ENCODE peak calls at places on chromosomes 1 and 21, in five cellular contexts. Q, F, P, L and Z are unnamed samples.

GRCh38 chr1:30758785-30759380 is 1.3 kb upstream of the LAPTM5 start:
- DNase-seq in Q (peak; percentile 36), F (no peak), P (no peak), L (no peak), Z (peak; percentile 72)

GRCh38 chr1:44239337-44239960 is 26.2 kb downstream of the DMAP1 start:
- DNase-seq in Q (no peak), F (no peak), P (peak; percentile 43), L (no peak), Z (peak; percentile 67)

GRCh38 chr1:212581034-212581433 is 27.5 kb upstream of the ATF3 start:
- DNase-seq in Q (no peak), F (no peak), P (no peak), L (no peak), Z (no peak)

GRCh38 chr1:55718758-55719671 is 503.9 kb upstream of the USP24 start:
- DNase-seq in Q (no peak), F (peak; percentile 90), P (peak; percentile 12), L (no peak), Z (peak; percentile 60)

GRCh38 chr21:45534591-45535331 is 7.5 kb downstream of the SLC19A1 start:
- DNase-seq in Q (peak; percentile 70), F (peak; percentile 65), P (peak; percentile 6), L (no peak), Z (peak; percentile 51)

GRCh38 chr1:84936116-84936810 is 43.3 kb upstream of the LPAR3 start:
- DNase-seq in Q (no peak), F (no peak), P (no peak), L (no peak), Z (peak; percentile 63)

GRCh38 chr1:113674591-113674990 is 84.7 kb downstream of the PHTF1 start:
- DNase-seq in Q (no peak), F (no peak), P (no peak), L (no peak), Z (no peak)

GRCh38 chr1:44031900-44032817 is 897 bp upstream of the SLC6A9 start:
- DNase-seq in Q (no peak), F (no peak), P (no peak), L (no peak), Z (no peak)

GRCh38 chr1:182143825-182144661 is 82.5 kb upstream of the ZNF648 start:
- DNase-seq in Q (peak; percentile 93), F (peak; percentile 88), P (peak; percentile 13), L (no peak), Z (peak; percentile 66)

GRCh38 chr1:28259935-28260802 is 851 bp downstream of the SESN2 start:
- DNase-seq in Q (peak; percentile 93), F (peak; percentile 90), P (peak; percentile 81), L (peak; percentile 62), Z (peak; percentile 95)

GRCh38 chr1:15238789-15239188 is 8.2 kb upstream of the FHAD1 start:
- DNase-seq in Q (no peak), F (no peak), P (no peak), L (no peak), Z (no peak)

GRCh38 chr1:165143437-165144065 is 213.0 kb downstream of the LMX1A start:
- DNase-seq in Q (no peak), F (no peak), P (peak; percentile 75), L (no peak), Z (peak; percentile 82)

GRCh38 chr1:210535796-210536195 is 207.1 kb downstream of the HHAT start:
- DNase-seq in Q (no peak), F (no peak), P (no peak), L (no peak), Z (no peak)

GRCh38 chr1:27970401-27970800 is 10.6 kb downstream of the XKR8 start:
- DNase-seq in Q (no peak), F (no peak), P (no peak), L (no peak), Z (no peak)

GRCh38 chr1:153970346-153970745 is 2.6 kb downstream of the CREB3L4 start:
- DNase-seq in Q (no peak), F (no peak), P (no peak), L (no peak), Z (no peak)

GRCh38 chr1:153968000-153968363 is 280 bp downstream of the CREB3L4 start:
- DNase-seq in Q (no peak), F (no peak), P (peak; percentile 54), L (no peak), Z (peak; percentile 80)

GRCh38 chr1:153968972-153969371 is 1.3 kb downstream of the CREB3L4 start:
- DNase-seq in Q (no peak), F (no peak), P (no peak), L (no peak), Z (no peak)

GRCh38 chr1:153968400-153968799 is 698 bp downstream of the CREB3L4 start:
- DNase-seq in Q (no peak), F (no peak), P (no peak), L (no peak), Z (no peak)

DNA sequence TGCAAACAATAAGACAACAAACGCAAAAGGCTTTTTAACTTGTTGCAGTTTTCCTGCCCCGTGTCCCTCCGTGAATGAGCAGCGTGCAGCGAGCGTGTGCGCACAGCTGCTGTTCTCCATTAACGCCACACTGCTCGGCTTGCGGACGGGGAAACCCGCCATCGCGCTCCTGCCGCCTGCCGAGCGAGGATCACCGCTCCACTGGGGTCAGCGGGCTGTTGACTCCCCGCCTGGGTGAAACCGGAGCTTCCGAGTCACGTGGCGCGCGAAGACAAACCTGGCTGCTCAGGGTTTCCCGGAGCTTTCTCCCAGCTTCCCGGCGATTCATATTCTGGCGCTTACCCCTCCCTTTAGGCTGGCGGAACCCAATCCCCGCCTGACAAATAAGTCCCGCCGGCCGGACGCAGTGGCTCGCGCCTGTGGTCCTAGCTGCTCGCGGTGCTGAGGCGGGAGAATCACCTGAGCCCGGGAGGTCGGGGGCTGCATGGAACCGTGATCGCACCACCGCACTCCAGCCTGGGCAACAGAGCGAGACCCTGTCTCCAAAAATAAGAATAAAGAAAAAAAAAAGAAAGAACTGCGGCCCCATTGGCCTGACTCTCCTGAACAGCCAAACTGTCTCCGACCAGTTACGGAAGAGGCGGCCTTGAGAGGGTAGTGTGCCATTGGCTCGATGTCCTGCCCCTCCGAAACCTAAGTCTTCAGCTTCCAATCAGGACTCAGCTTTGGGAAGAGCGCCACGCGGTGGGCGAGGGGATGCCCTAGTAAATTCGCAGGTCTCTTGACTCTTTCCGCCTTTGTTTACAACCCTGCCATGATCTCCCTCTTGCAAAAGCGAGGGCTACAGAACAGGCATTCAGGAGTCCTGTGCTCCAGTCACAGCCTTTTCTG is at the start of gene CREB3L4:
- DNase-seq in Q (peak; percentile 96), F (peak; percentile 96), P (peak; percentile 92), L (peak; percentile 86), Z (peak; percentile 97)
- TF ChIP-seq CTCF in Q (peak; percentile 48), F (peak; percentile 6), P (no peak), L (peak; percentile 49), Z (peak; percentile 63)

GRCh38 chr1:33500547-33500946 is 28.1 kb downstream of the ZSCAN20 start:
- DNase-seq in Q (no peak), F (no peak), P (no peak), L (no peak), Z (peak; percentile 65)
- TF ChIP-seq CTCF in Q (no peak), F (no peak), P (no peak), L (peak; percentile 38), Z (peak; percentile 72)

DNA sequence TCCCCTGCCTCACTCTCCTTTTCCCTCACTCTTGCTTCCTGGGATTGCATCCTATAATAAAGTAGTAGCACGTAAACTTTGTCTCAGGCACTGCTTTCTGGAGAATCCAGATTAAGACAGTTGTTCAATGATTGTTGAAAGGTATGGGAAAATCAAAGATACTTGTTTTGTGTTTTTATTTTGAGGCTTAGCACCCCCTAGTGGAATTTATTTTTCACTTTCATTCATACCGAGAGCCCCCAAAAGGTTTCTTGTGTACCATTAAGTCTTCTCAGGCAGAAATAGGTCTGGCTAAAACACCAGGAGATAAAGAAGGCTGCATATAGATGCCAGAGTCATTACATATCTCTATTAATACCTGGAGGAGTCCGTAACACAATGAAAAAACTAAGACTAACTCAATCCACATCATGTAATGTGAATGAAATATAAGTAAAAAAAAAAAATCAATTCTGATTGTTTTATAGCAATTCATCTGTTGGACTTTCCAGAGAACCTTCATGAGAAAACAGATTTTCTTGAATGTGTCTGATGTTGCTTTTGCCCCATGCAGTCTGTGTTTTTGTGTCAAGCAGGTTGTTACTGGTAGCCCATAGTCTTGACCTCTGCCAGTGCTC is 103.5 kb downstream of the RPE65 start:
- DNase-seq in Q (no peak), F (no peak), P (no peak), L (no peak), Z (no peak)
- TF ChIP-seq CTCF in Q (peak; percentile 18), F (peak; percentile 19), P (peak; percentile 29), L (peak; percentile 52), Z (peak; percentile 71)

GRCh38 chr1:12536023-12536639 is 81.9 kb downstream of the DHRS3 start:
- DNase-seq in Q (no peak), F (no peak), P (no peak), L (no peak), Z (no peak)
- TF ChIP-seq CTCF in Q (no peak), F (no peak), P (no peak), L (no peak), Z (no peak)

GRCh38 chr1:100926240-100926639 is 30.4 kb downstream of the SLC30A7 start:
- DNase-seq in Q (no peak), F (no peak), P (no peak), L (no peak), Z (no peak)

GRCh38 chr1:100924991-100925390 is 29.1 kb downstream of the SLC30A7 start:
- DNase-seq in Q (no peak), F (no peak), P (no peak), L (no peak), Z (no peak)

GRCh38 chr1:100927276-100927675 is 31.4 kb downstream of the SLC30A7 start:
- DNase-seq in Q (no peak), F (no peak), P (no peak), L (no peak), Z (no peak)

GRCh38 chr1:100930494-100930893 is 34.6 kb downstream of the SLC30A7 start:
- DNase-seq in Q (no peak), F (no peak), P (no peak), L (no peak), Z (no peak)

DNA sequence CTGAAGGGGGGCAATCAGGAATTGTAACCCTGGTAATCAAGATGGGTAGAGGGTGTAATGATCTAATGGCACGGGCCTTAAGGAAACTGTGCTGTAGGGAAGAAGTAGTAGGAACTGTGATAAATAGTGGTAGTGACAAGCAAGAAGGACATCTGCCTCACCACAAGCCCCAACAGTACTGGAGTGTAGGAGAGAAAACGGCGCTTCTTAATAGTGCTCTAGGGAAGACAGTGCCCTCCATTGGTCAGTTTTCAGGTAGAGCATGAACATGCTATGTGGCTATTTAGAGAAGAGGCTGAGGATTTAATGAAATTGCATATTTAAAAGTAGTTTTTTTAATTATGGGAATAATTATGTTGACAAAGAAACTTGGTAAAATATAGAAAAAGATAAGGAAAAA is 32.2 kb downstream of the SLC30A7 start:
- DNase-seq in Q (no peak), F (no peak), P (no peak), L (no peak), Z (peak; percentile 65)
- TF ChIP-seq CTCF in Q (no peak), F (no peak), P (no peak), L (peak; percentile 21), Z (peak; percentile 65)

GRCh38 chr1:65431111-65431705 is 10.7 kb downstream of the LEPR start:
- DNase-seq in Q (no peak), F (no peak), P (no peak), L (no peak), Z (no peak)
- TF ChIP-seq CTCF in Q (peak; percentile 33), F (no peak), P (peak; percentile 43), L (peak; percentile 74), Z (peak; percentile 83)